ENCODE peak calls at places on chromosome 22, in four cellular contexts. Q, M, X and S are unnamed samples.

GRCh38 chr22:38782402-38783094 is 11.4 kb downstream of the DNAL4 start:
- DNase-seq in Q (no peak), X (no peak), M (no peak), S (no peak)

GRCh38 chr22:48098936-48099245 is 1336.4 kb downstream of the TBC1D22A start:
- DNase-seq in X (no peak), Q (no peak), M (no peak), S (no peak)

GRCh38 chr22:19928207-19928606 is 13.4 kb upstream of the COMT start:
- DNase-seq in Q (no peak), X (no peak), M (no peak), S (no peak)

GRCh38 chr22:29710922-29711593 is 8.7 kb upstream of the CABP7 start:
- DNase-seq in Q (no peak), X (no peak), M (peak; percentile 53), S (no peak)

GRCh38 chr22:30541979-30542810 is 4.3 kb downstream of the SEC14L6 start:
- DNase-seq in X (no peak), M (no peak), Q (no peak), S (no peak)

GRCh38 chr22:19807914-19808872 is 46.5 kb downstream of the GNB1L start:
- DNase-seq in X (no peak), Q (no peak), M (no peak), S (no peak)

GRCh38 chr22:18023509-18024275 is 669 bp downstream of the MICAL3 start:
- DNase-seq in M (peak; percentile 89), Q (no peak), X (no peak), S (peak; percentile 59)

GRCh38 chr22:24247011-24247507 is 2.2 kb upstream of the GGT5 start:
- DNase-seq in Q (no peak), M (no peak), X (no peak), S (no peak)

GRCh38 chr22:50714150-50714549 is 23.9 kb upstream of the ACR start:
- DNase-seq in Q (no peak), M (no peak), X (no peak), S (no peak)